ENCODE peak calls at places on chromosomes 7 and 10, in five cellular contexts. One of them, this sample, is unnamed.

GRCh38 chr7:142554555-142555532 is 194.4 kb upstream of the PRSS1 start:
- DNase-seq in psoas muscle: no peak
- DNase-seq in body of pancreas: no peak
- DNase-seq in GM13976: no peak
- DNase-seq in HCT116: no peak
- DNase-seq in this sample: no peak

GRCh38 chr7:29247962-29248236 is 53.3 kb downstream of the CHN2 start:
- DNase-seq in body of pancreas: no peak
- DNase-seq in psoas muscle: no peak
- DNase-seq in HCT116: no peak
- DNase-seq in GM13976: no peak
- DNase-seq in this sample: no peak

GRCh38 chr10:21517983-21518628 is 7.4 kb downstream of the SKIDA1 start:
- DNase-seq in HCT116: no peak
- DNase-seq in GM13976: no peak
- DNase-seq in psoas muscle: no peak
- DNase-seq in body of pancreas: no peak
- DNase-seq in this sample: no peak

GRCh38 chr10:86139066-86139657 is 227.4 kb downstream of the GRID1 start:
- DNase-seq in HCT116: peak; percentile 23
- DNase-seq in body of pancreas: peak; percentile 31
- DNase-seq in psoas muscle: no peak
- DNase-seq in GM13976: no peak
- DNase-seq in this sample: no peak

GRCh38 chr10:119283387-119283786 is 76.0 kb downstream of the GRK5 start:
- DNase-seq in GM13976: no peak
- DNase-seq in psoas muscle: peak; percentile 68
- DNase-seq in HCT116: no peak
- DNase-seq in body of pancreas: no peak
- DNase-seq in this sample: no peak

GRCh38 chr7:149144996-149145850 is 2.0 kb upstream of the ZNF398 start:
- DNase-seq in GM13976: no peak
- DNase-seq in HCT116: peak; percentile 74
- DNase-seq in body of pancreas: peak; percentile 41
- DNase-seq in psoas muscle: no peak
- DNase-seq in this sample: no peak

GRCh38 chr10:69866688-69867461 is 65.2 kb downstream of the COL13A1 start:
- DNase-seq in psoas muscle: peak; percentile 37
- DNase-seq in body of pancreas: peak; percentile 25
- DNase-seq in HCT116: peak; percentile 26
- DNase-seq in GM13976: no peak
- DNase-seq in this sample: peak; percentile 80

GRCh38 chr7:85154282-85154937 is 32.4 kb downstream of the SEMA3D start:
- DNase-seq in psoas muscle: no peak
- DNase-seq in GM13976: no peak
- DNase-seq in body of pancreas: no peak
- DNase-seq in HCT116: no peak
- DNase-seq in this sample: no peak

GRCh38 chr7:100865971-100866720 is 1.0 kb upstream of the TRIP6 start:
- DNase-seq in psoas muscle: peak; percentile 93
- DNase-seq in HCT116: peak; percentile 55
- DNase-seq in body of pancreas: peak; percentile 79
- DNase-seq in GM13976: no peak
- DNase-seq in this sample: no peak

GRCh38 chr7:47327698-47328391 is 254.1 kb downstream of the TNS3 start:
- DNase-seq in GM13976: no peak
- DNase-seq in body of pancreas: peak; percentile 77
- DNase-seq in HCT116: no peak
- DNase-seq in psoas muscle: peak; percentile 90
- DNase-seq in this sample: peak; percentile 36

GRCh38 chr7:115230882-115231508 is 309.1 kb downstream of the MDFIC start:
- DNase-seq in GM13976: no peak
- DNase-seq in psoas muscle: no peak
- DNase-seq in body of pancreas: no peak
- DNase-seq in HCT116: peak; percentile 91
- DNase-seq in this sample: peak; percentile 95

GRCh38 chr7:12686894-12687212 is 580 bp upstream of the ARL4A start:
- DNase-seq in body of pancreas: no peak
- DNase-seq in psoas muscle: no peak
- DNase-seq in GM13976: no peak
- DNase-seq in HCT116: no peak
- DNase-seq in this sample: no peak

GRCh38 chr7:83519240-83519639 is 129.7 kb downstream of the SEMA3E start:
- DNase-seq in HCT116: no peak
- DNase-seq in GM13976: no peak
- DNase-seq in body of pancreas: no peak
- DNase-seq in psoas muscle: no peak
- DNase-seq in this sample: no peak

GRCh38 chr7:103446046-103446520 is at the start of gene SLC26A5:
- DNase-seq in GM13976: no peak
- DNase-seq in psoas muscle: no peak
- DNase-seq in HCT116: no peak
- DNase-seq in body of pancreas: peak; percentile 53
- DNase-seq in this sample: no peak

GRCh38 chr7:3244241-3244814 is 56.7 kb upstream of the SDK1 start:
- DNase-seq in body of pancreas: no peak
- DNase-seq in psoas muscle: no peak
- DNase-seq in GM13976: no peak
- DNase-seq in HCT116: peak; percentile 47
- DNase-seq in this sample: peak; percentile 85

GRCh38 chr7:41048771-41049170 is 654.1 kb downstream of the INHBA start:
- DNase-seq in psoas muscle: no peak
- DNase-seq in HCT116: no peak
- DNase-seq in GM13976: no peak
- DNase-seq in body of pancreas: no peak
- DNase-seq in this sample: no peak

GRCh38 chr10:30151581-30152389 is 92.4 kb upstream of the JCAD start:
- DNase-seq in psoas muscle: no peak
- DNase-seq in HCT116: peak; percentile 36
- DNase-seq in body of pancreas: peak; percentile 11
- DNase-seq in GM13976: no peak
- DNase-seq in this sample: peak; percentile 93
- TF ChIP-seq CTCF in psoas muscle: no peak
- TF ChIP-seq CTCF in HCT116: no peak
- TF ChIP-seq CTCF in body of pancreas: no peak
- TF ChIP-seq CTCF in GM13976: no peak
- TF ChIP-seq CTCF in this sample: no peak

GRCh38 chr7:155371884-155372781 is 74.5 kb downstream of the INSIG1 start:
- DNase-seq in HCT116: no peak
- DNase-seq in psoas muscle: peak; percentile 40
- DNase-seq in GM13976: peak; percentile 77
- DNase-seq in body of pancreas: peak; percentile 20
- DNase-seq in this sample: no peak
- TF ChIP-seq CTCF in HCT116: peak; percentile 80
- TF ChIP-seq CTCF in psoas muscle: peak; percentile 54
- TF ChIP-seq CTCF in GM13976: peak; percentile 58
- TF ChIP-seq CTCF in body of pancreas: peak; percentile 50
- TF ChIP-seq CTCF in this sample: peak; percentile 60

GRCh38 chr10:7889947-7890542 is 71.7 kb downstream of the TAF3 start:
- DNase-seq in psoas muscle: no peak
- DNase-seq in GM13976: no peak
- DNase-seq in HCT116: no peak
- DNase-seq in body of pancreas: no peak
- DNase-seq in this sample: no peak

GRCh38 chr10:7887417-7887816 is 69.1 kb downstream of the TAF3 start:
- DNase-seq in GM13976: no peak
- DNase-seq in psoas muscle: no peak
- DNase-seq in body of pancreas: no peak
- DNase-seq in HCT116: no peak
- DNase-seq in this sample: no peak

GRCh38 chr10:7881119-7881518 is 62.8 kb downstream of the TAF3 start:
- DNase-seq in HCT116: no peak
- DNase-seq in psoas muscle: no peak
- DNase-seq in body of pancreas: no peak
- DNase-seq in GM13976: no peak
- DNase-seq in this sample: no peak

GRCh38 chr10:7890802-7891201 is 72.5 kb downstream of the TAF3 start:
- DNase-seq in GM13976: no peak
- DNase-seq in HCT116: no peak
- DNase-seq in psoas muscle: no peak
- DNase-seq in body of pancreas: no peak
- DNase-seq in this sample: no peak

GRCh38 chr10:7886056-7886455 is 67.8 kb downstream of the TAF3 start:
- DNase-seq in GM13976: no peak
- DNase-seq in HCT116: no peak
- DNase-seq in psoas muscle: no peak
- DNase-seq in body of pancreas: no peak
- DNase-seq in this sample: no peak
- TF ChIP-seq CTCF in GM13976: no peak
- TF ChIP-seq CTCF in HCT116: no peak
- TF ChIP-seq CTCF in psoas muscle: no peak
- TF ChIP-seq CTCF in body of pancreas: no peak
- TF ChIP-seq CTCF in this sample: no peak

GRCh38 chr7:111931016-111931517 is 275.1 kb downstream of the DOCK4 start:
- DNase-seq in HCT116: peak; percentile 42
- DNase-seq in psoas muscle: no peak
- DNase-seq in body of pancreas: no peak
- DNase-seq in GM13976: no peak
- DNase-seq in this sample: peak; percentile 39

GRCh38 chr7:111933614-111934013 is 272.6 kb downstream of the DOCK4 start:
- DNase-seq in psoas muscle: no peak
- DNase-seq in GM13976: no peak
- DNase-seq in HCT116: no peak
- DNase-seq in body of pancreas: no peak
- DNase-seq in this sample: peak; percentile 82

GRCh38 chr7:111927383-111928019 is 278.7 kb downstream of the DOCK4 start:
- DNase-seq in psoas muscle: no peak
- DNase-seq in body of pancreas: no peak
- DNase-seq in GM13976: no peak
- DNase-seq in HCT116: no peak
- DNase-seq in this sample: no peak

GRCh38 chr7:111931958-111932357 is 274.2 kb downstream of the DOCK4 start:
- DNase-seq in body of pancreas: no peak
- DNase-seq in HCT116: no peak
- DNase-seq in psoas muscle: no peak
- DNase-seq in GM13976: no peak
- DNase-seq in this sample: no peak

DNA sequence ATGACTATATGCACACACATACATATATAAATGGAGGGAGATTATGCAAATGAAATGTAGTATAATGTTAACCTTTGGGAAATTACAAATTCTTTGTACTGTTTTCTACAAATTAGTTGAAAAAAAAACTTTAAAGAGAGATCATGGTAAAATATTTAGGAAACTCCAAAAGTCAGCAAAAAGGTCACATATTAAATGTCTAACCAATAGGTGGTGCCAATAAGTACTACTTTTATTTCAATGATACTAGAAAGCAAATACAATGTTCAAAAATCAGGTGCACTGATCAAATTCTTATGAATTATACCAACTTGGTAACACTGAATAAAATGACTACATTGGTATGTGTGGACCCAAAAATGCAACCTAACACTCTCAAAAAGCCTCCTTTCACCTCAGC is 276.9 kb downstream of the DOCK4 start:
- DNase-seq in psoas muscle: no peak
- DNase-seq in body of pancreas: no peak
- DNase-seq in HCT116: no peak
- DNase-seq in GM13976: no peak
- DNase-seq in this sample: no peak
- TF ChIP-seq CTCF in psoas muscle: no peak
- TF ChIP-seq CTCF in body of pancreas: peak; percentile 4
- TF ChIP-seq CTCF in HCT116: no peak
- TF ChIP-seq CTCF in GM13976: no peak
- TF ChIP-seq CTCF in this sample: no peak

DNA sequence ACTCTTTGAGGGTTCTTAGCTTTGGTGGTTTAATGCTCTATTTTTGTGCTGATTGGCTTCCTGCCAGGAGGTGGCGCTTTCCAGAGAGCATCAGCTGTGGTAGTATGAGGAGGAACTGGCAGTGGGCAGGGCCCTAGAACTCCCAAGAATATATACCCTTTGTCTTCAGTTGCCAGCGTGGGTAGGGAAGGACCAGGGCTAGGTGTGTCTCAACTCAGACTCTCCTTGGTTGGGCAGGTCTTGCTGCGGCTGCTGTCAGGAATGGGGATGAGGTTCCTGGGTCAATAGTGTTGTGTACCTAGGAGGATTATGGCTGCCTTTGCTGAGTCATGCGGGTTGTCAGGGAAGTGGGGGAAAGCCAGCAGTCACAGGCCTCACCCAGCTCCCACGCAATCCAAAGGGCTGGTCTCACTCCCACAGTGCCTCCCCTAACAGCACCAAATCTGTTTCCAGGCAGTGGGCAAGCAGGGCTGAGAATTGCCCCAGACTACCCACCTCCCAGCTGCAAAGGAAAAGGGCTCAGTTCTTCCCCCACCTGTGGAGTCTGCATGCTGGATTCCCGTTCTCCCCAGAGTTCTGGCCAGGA is 191.5 kb downstream of the PHTF2 start:
- DNase-seq in psoas muscle: no peak
- DNase-seq in GM13976: no peak
- DNase-seq in HCT116: no peak
- DNase-seq in body of pancreas: no peak
- DNase-seq in this sample: no peak
- TF ChIP-seq CTCF in psoas muscle: no peak
- TF ChIP-seq CTCF in GM13976: no peak
- TF ChIP-seq CTCF in HCT116: no peak
- TF ChIP-seq CTCF in body of pancreas: no peak
- TF ChIP-seq CTCF in this sample: peak; percentile 6

GRCh38 chr10:131899695-131900349 is 986 bp upstream of the PPP2R2D start:
- DNase-seq in HCT116: no peak
- DNase-seq in GM13976: no peak
- DNase-seq in body of pancreas: no peak
- DNase-seq in psoas muscle: no peak
- DNase-seq in this sample: no peak
- TF ChIP-seq CTCF in HCT116: peak; percentile 14
- TF ChIP-seq CTCF in GM13976: no peak
- TF ChIP-seq CTCF in body of pancreas: peak; percentile 13
- TF ChIP-seq CTCF in psoas muscle: no peak
- TF ChIP-seq CTCF in this sample: no peak

DNA sequence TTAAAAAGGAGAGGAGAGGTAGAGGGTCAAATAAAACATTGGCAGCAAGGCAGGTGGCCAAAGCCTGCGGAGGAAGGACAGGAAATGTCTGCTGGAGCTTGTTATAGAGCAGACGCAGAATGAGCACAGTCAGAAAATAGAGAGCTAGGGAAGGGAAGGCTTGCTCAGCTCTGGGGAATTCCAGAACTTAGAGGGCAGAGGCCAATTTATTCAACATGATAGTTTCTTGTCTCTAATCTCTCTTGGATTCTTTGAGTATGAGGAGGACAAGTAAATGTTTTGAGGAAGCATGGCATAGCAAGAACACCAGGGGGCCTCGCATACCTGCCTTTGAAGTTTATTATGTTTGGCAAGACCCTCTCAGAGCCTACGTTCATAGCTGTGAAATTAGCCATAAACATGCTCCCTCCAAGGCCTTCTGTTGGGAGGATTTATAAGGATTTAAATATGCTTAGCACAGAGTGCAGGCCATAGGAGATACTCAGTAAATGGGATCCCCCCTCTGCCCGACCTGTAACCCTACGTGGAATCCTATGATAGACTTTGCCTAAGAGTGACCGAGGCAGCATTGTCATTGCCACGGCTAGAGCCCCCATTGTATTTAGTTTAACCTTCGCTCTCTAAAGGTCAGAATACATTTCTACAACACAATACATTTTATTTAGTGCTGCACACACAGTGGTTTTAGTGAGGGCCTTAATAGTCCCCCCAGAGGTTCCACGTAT is 293.9 kb downstream of the CCDC3 start:
- DNase-seq in psoas muscle: no peak
- DNase-seq in GM13976: no peak
- DNase-seq in HCT116: peak; percentile 71
- DNase-seq in body of pancreas: peak; percentile 41
- DNase-seq in this sample: peak; percentile 84
- TF ChIP-seq CTCF in psoas muscle: peak; percentile 26
- TF ChIP-seq CTCF in GM13976: peak; percentile 42
- TF ChIP-seq CTCF in HCT116: peak; percentile 57
- TF ChIP-seq CTCF in body of pancreas: peak; percentile 49
- TF ChIP-seq CTCF in this sample: peak; percentile 63